ENCODE peak calls at places on chromosomes 11 and 22, in nine cellular contexts. One of them, this sample, is unnamed. For H3K9me3, the result is how much of the 10 kb centered on the place peaks cover.

GRCh38 chr11:73314121-73314948 is 6.3 kb downstream of the ARHGEF17 start:
- DNase-seq in upper lobe of right lung: peak
- DNase-seq in heart left ventricle: peak
- DNase-seq in A549: no peak
- DNase-seq in ovary: peak
- DNase-seq in transverse colon: peak
- DNase-seq in SJSA1: no peak
- DNase-seq in body of pancreas: no peak
- DNase-seq in Peyer's patch: no peak
- DNase-seq in this sample: no peak

GRCh38 chr22:34645375-34645774 is 420.6 kb upstream of the ISX start:
- DNase-seq in SJSA1: no peak
- DNase-seq in heart left ventricle: no peak
- DNase-seq in ovary: no peak
- DNase-seq in upper lobe of right lung: no peak
- DNase-seq in body of pancreas: no peak
- DNase-seq in A549: no peak
- DNase-seq in transverse colon: no peak
- DNase-seq in Peyer's patch: no peak
- DNase-seq in this sample: no peak

GRCh38 chr22:27927608-27928007 is 8.6 kb upstream of the PITPNB start:
- DNase-seq in Peyer's patch: no peak
- DNase-seq in body of pancreas: no peak
- DNase-seq in transverse colon: no peak
- DNase-seq in SJSA1: no peak
- DNase-seq in heart left ventricle: no peak
- DNase-seq in ovary: no peak
- DNase-seq in A549: no peak
- DNase-seq in upper lobe of right lung: no peak
- DNase-seq in this sample: no peak

GRCh38 chr22:25002241-25002985 is 49.9 kb downstream of the KIAA1671 start:
- DNase-seq in ovary: no peak
- DNase-seq in SJSA1: no peak
- DNase-seq in transverse colon: no peak
- DNase-seq in body of pancreas: no peak
- DNase-seq in heart left ventricle: no peak
- DNase-seq in Peyer's patch: no peak
- DNase-seq in upper lobe of right lung: no peak
- DNase-seq in A549: no peak
- DNase-seq in this sample: no peak

GRCh38 chr22:42174062-42174461 is 43.5 kb upstream of the CYP2D6 start:
- DNase-seq in ovary: no peak
- DNase-seq in SJSA1: no peak
- DNase-seq in transverse colon: no peak
- DNase-seq in A549: no peak
- DNase-seq in upper lobe of right lung: no peak
- DNase-seq in Peyer's patch: no peak
- DNase-seq in heart left ventricle: no peak
- DNase-seq in body of pancreas: no peak
- DNase-seq in this sample: no peak

GRCh38 chr22:36900225-36900624 is 13.2 kb upstream of the CSF2RB start:
- DNase-seq in SJSA1: no peak
- DNase-seq in transverse colon: no peak
- DNase-seq in A549: no peak
- DNase-seq in Peyer's patch: no peak
- DNase-seq in heart left ventricle: no peak
- DNase-seq in upper lobe of right lung: no peak
- DNase-seq in ovary: no peak
- DNase-seq in body of pancreas: no peak
- DNase-seq in this sample: no peak

GRCh38 chr22:37186997-37187522 is 987 bp downstream of the C1QTNF6 start:
- DNase-seq in SJSA1: peak
- DNase-seq in transverse colon: no peak
- DNase-seq in ovary: peak
- DNase-seq in upper lobe of right lung: no peak
- DNase-seq in heart left ventricle: no peak
- DNase-seq in A549: no peak
- DNase-seq in Peyer's patch: no peak
- DNase-seq in body of pancreas: no peak
- DNase-seq in this sample: no peak

GRCh38 chr11:61777234-61778090 is 14.9 kb downstream of the TMEM258 start:
- DNase-seq in heart left ventricle: peak
- DNase-seq in transverse colon: peak
- DNase-seq in ovary: peak
- DNase-seq in upper lobe of right lung: no peak
- DNase-seq in A549: no peak
- DNase-seq in SJSA1: no peak
- DNase-seq in Peyer's patch: peak
- DNase-seq in body of pancreas: peak
- DNase-seq in this sample: peak

GRCh38 chr11:70126494-70126893 is 48.4 kb downstream of the ANO1 start:
- DNase-seq in upper lobe of right lung: no peak
- DNase-seq in ovary: no peak
- DNase-seq in heart left ventricle: no peak
- DNase-seq in SJSA1: no peak
- DNase-seq in transverse colon: no peak
- DNase-seq in Peyer's patch: no peak
- DNase-seq in body of pancreas: no peak
- DNase-seq in A549: no peak
- DNase-seq in this sample: no peak

GRCh38 chr11:124669193-124669592 is 4.3 kb downstream of the SIAE start:
- DNase-seq in Peyer's patch: peak
- DNase-seq in A549: peak
- DNase-seq in SJSA1: peak
- DNase-seq in upper lobe of right lung: no peak
- DNase-seq in ovary: peak
- DNase-seq in body of pancreas: peak
- DNase-seq in heart left ventricle: no peak
- DNase-seq in transverse colon: peak
- DNase-seq in this sample: no peak

GRCh38 chr22:37559901-37560681 is at the start of gene CDC42EP1:
- DNase-seq in A549: no peak
- DNase-seq in Peyer's patch: no peak
- DNase-seq in transverse colon: peak
- DNase-seq in heart left ventricle: peak
- DNase-seq in SJSA1: peak
- DNase-seq in body of pancreas: peak
- DNase-seq in upper lobe of right lung: peak
- DNase-seq in ovary: peak
- DNase-seq in this sample: no peak

GRCh38 chr22:30040499-30041055 is 39.7 kb upstream of the HORMAD2 start:
- DNase-seq in Peyer's patch: no peak
- DNase-seq in upper lobe of right lung: no peak
- DNase-seq in transverse colon: no peak
- DNase-seq in SJSA1: no peak
- DNase-seq in heart left ventricle: no peak
- DNase-seq in ovary: no peak
- DNase-seq in body of pancreas: no peak
- DNase-seq in A549: no peak
- DNase-seq in this sample: no peak

GRCh38 chr22:25083414-25084166 is 116.1 kb upstream of the CRYBB3 start:
- DNase-seq in transverse colon: peak
- DNase-seq in SJSA1: no peak
- DNase-seq in heart left ventricle: no peak
- DNase-seq in ovary: no peak
- DNase-seq in Peyer's patch: no peak
- DNase-seq in A549: no peak
- DNase-seq in upper lobe of right lung: no peak
- DNase-seq in body of pancreas: peak
- DNase-seq in this sample: no peak

GRCh38 chr22:31055322-31056159 is 25.6 kb upstream of the SMTN start:
- DNase-seq in upper lobe of right lung: peak
- DNase-seq in heart left ventricle: peak
- DNase-seq in A549: peak
- DNase-seq in SJSA1: peak
- DNase-seq in transverse colon: peak
- DNase-seq in Peyer's patch: peak
- DNase-seq in ovary: peak
- DNase-seq in body of pancreas: peak
- DNase-seq in this sample: no peak

GRCh38 chr11:117744471-117745280 is 52.3 kb downstream of the DSCAML1 start:
- DNase-seq in body of pancreas: no peak
- DNase-seq in SJSA1: no peak
- DNase-seq in ovary: no peak
- DNase-seq in Peyer's patch: no peak
- DNase-seq in A549: no peak
- DNase-seq in upper lobe of right lung: no peak
- DNase-seq in heart left ventricle: no peak
- DNase-seq in transverse colon: no peak
- DNase-seq in this sample: no peak

GRCh38 chr22:23639661-23640060 is 7.5 kb upstream of the DRICH1 start:
- DNase-seq in Peyer's patch: no peak
- DNase-seq in SJSA1: no peak
- DNase-seq in ovary: no peak
- DNase-seq in transverse colon: no peak
- DNase-seq in upper lobe of right lung: no peak
- DNase-seq in heart left ventricle: no peak
- DNase-seq in body of pancreas: no peak
- DNase-seq in A549: no peak
- DNase-seq in this sample: no peak

GRCh38 chr22:40953446-40953845 is 2.3 kb downstream of the RBX1 start:
- DNase-seq in ovary: no peak
- DNase-seq in transverse colon: no peak
- DNase-seq in SJSA1: no peak
- DNase-seq in A549: no peak
- DNase-seq in Peyer's patch: no peak
- DNase-seq in heart left ventricle: no peak
- DNase-seq in body of pancreas: no peak
- DNase-seq in upper lobe of right lung: no peak
- DNase-seq in this sample: no peak

GRCh38 chr11:62688481-62688880 is 849 bp downstream of the LRRN4CL start:
- DNase-seq in heart left ventricle: no peak
- DNase-seq in A549: no peak
- DNase-seq in SJSA1: no peak
- DNase-seq in ovary: no peak
- DNase-seq in Peyer's patch: no peak
- DNase-seq in body of pancreas: no peak
- DNase-seq in transverse colon: no peak
- DNase-seq in upper lobe of right lung: no peak
- DNase-seq in this sample: no peak

GRCh38 chr11:130411223-130411622 is 17.2 kb downstream of the ADAMTS8 start:
- DNase-seq in heart left ventricle: peak
- DNase-seq in body of pancreas: no peak
- DNase-seq in SJSA1: no peak
- DNase-seq in ovary: no peak
- DNase-seq in transverse colon: no peak
- DNase-seq in upper lobe of right lung: no peak
- DNase-seq in Peyer's patch: no peak
- DNase-seq in A549: no peak
- DNase-seq in this sample: no peak

GRCh38 chr11:88886796-88887195 is 179.0 kb downstream of the GRM5 start:
- DNase-seq in ovary: no peak
- DNase-seq in upper lobe of right lung: no peak
- DNase-seq in Peyer's patch: no peak
- DNase-seq in body of pancreas: no peak
- DNase-seq in heart left ventricle: no peak
- DNase-seq in A549: peak
- DNase-seq in transverse colon: peak
- DNase-seq in SJSA1: no peak
- DNase-seq in this sample: no peak

GRCh38 chr11:97461934-97462333 is 1072.1 kb downstream of the JRKL start:
- DNase-seq in upper lobe of right lung: peak
- DNase-seq in Peyer's patch: no peak
- DNase-seq in transverse colon: no peak
- DNase-seq in SJSA1: no peak
- DNase-seq in heart left ventricle: peak
- DNase-seq in ovary: no peak
- DNase-seq in A549: no peak
- DNase-seq in body of pancreas: no peak
- DNase-seq in this sample: no peak
- H3K9me3 ChIP-seq in upper lobe of right lung: under half
- H3K9me3 ChIP-seq in Peyer's patch: under half
- H3K9me3 ChIP-seq in transverse colon: under half
- H3K9me3 ChIP-seq in SJSA1: under half
- H3K9me3 ChIP-seq in heart left ventricle: under half
- H3K9me3 ChIP-seq in ovary: under half
- H3K9me3 ChIP-seq in A549: under half
- H3K9me3 ChIP-seq in body of pancreas: under half
- H3K9me3 ChIP-seq in this sample: under half

DNA sequence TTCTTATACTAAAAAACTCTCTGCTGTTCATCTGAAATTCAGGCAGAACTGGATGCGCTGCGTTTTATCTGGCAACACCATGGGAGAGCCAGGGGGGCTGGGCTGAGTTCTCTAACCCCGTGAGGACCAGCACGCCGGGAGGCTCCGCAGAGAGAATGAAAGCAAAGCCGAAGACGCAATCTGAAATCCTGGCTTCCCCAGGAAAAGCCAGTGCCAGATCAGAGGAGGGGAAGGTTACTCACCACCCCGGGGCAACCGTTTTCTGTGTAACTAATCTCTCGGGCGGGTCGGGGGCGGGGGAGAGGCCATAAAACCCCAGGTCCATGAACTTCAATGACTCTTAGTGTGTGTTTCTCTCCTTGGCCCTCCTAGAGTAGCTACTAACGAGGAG is 99.4 kb downstream of the SHANK2 start:
- DNase-seq in heart left ventricle: no peak
- DNase-seq in transverse colon: peak
- DNase-seq in SJSA1: peak
- DNase-seq in A549: peak
- DNase-seq in ovary: no peak
- DNase-seq in body of pancreas: peak
- DNase-seq in Peyer's patch: no peak
- DNase-seq in upper lobe of right lung: peak
- DNase-seq in this sample: no peak
- H3K9me3 ChIP-seq in heart left ventricle: under half
- H3K9me3 ChIP-seq in transverse colon: under half
- H3K9me3 ChIP-seq in SJSA1: under half
- H3K9me3 ChIP-seq in A549: under half
- H3K9me3 ChIP-seq in ovary: under half
- H3K9me3 ChIP-seq in body of pancreas: under half
- H3K9me3 ChIP-seq in Peyer's patch: under half
- H3K9me3 ChIP-seq in upper lobe of right lung: under half
- H3K9me3 ChIP-seq in this sample: under half

GRCh38 chr22:47309476-47309875 is 547.0 kb downstream of the TBC1D22A start:
- DNase-seq in upper lobe of right lung: no peak
- DNase-seq in ovary: no peak
- DNase-seq in body of pancreas: no peak
- DNase-seq in Peyer's patch: no peak
- DNase-seq in transverse colon: no peak
- DNase-seq in A549: no peak
- DNase-seq in heart left ventricle: no peak
- DNase-seq in SJSA1: no peak
- DNase-seq in this sample: no peak
- H3K9me3 ChIP-seq in upper lobe of right lung: under half
- H3K9me3 ChIP-seq in ovary: under half
- H3K9me3 ChIP-seq in body of pancreas: under half
- H3K9me3 ChIP-seq in Peyer's patch: under half
- H3K9me3 ChIP-seq in transverse colon: under half
- H3K9me3 ChIP-seq in A549: under half
- H3K9me3 ChIP-seq in heart left ventricle: under half
- H3K9me3 ChIP-seq in SJSA1: under half
- H3K9me3 ChIP-seq in this sample: under half

DNA sequence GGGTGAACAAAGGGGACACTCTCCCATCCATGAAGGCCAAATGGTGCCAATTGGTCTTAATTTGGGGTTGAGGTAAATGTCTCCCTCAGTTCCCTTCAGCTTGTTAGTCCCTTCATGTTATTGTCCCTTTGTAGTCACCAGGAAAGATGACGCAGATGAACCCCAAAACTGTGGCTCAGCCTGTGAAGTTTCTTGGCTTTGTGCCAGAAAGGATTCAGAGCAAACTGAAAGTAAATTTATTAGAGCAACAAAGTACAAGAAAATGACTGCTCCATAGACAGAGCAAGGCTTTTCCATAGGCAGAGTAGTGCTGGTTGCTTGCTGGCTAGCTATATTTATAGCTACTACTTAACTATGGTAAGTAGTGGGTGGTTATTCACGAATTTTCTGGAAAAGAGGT is 16.7 kb downstream of the OR4C3 start:
- DNase-seq in transverse colon: no peak
- DNase-seq in upper lobe of right lung: no peak
- DNase-seq in Peyer's patch: no peak
- DNase-seq in heart left ventricle: no peak
- DNase-seq in body of pancreas: no peak
- DNase-seq in SJSA1: no peak
- DNase-seq in ovary: no peak
- DNase-seq in A549: no peak
- DNase-seq in this sample: no peak
- H3K9me3 ChIP-seq in transverse colon: under half
- H3K9me3 ChIP-seq in upper lobe of right lung: under half
- H3K9me3 ChIP-seq in Peyer's patch: under half
- H3K9me3 ChIP-seq in heart left ventricle: under half
- H3K9me3 ChIP-seq in body of pancreas: under half
- H3K9me3 ChIP-seq in SJSA1: under half
- H3K9me3 ChIP-seq in ovary: under half
- H3K9me3 ChIP-seq in A549: under half
- H3K9me3 ChIP-seq in this sample: under half

This sample was measured in T-helper 17 cell.